ENCODE peak calls at places on chromosomes 4 and X, in seven cellular contexts. R is lower leg skin; M is fibroblast of pulmonary artery; L is aorta; S is CD4-positive, alpha-beta T cell; B is NAMALWA; X is right atrium auricular region. O is an unnamed sample.

GRCh38 chrX:1609311-1609710 is 5.5 kb upstream of the ASMT start:
- DNase-seq in M (no peak), R (no peak), L (peak; percentile 33), X (no peak), S (no peak), B (no peak), O (no peak)

GRCh38 chr4:20676773-20677172 is 23.5 kb upstream of the PACRGL start:
- DNase-seq in S (no peak), R (no peak), X (no peak), B (no peak), M (no peak), L (no peak), O (no peak)

GRCh38 chr4:171583790-171584189 is 229.4 kb upstream of the GALNTL6 start:
- DNase-seq in B (no peak), R (no peak), X (no peak), M (no peak), L (no peak), S (no peak), O (no peak)

GRCh38 chr4:76830612-76831474 is 67.1 kb downstream of the SOWAHB start:
- DNase-seq in M (peak; percentile 85), S (no peak), X (peak; percentile 69), B (no peak), R (no peak), L (no peak), O (no peak)

GRCh38 chr4:1777822-1778641 is 15.1 kb upstream of the FGFR3 start:
- DNase-seq in B (no peak), R (no peak), M (peak; percentile 20), L (no peak), S (no peak), X (no peak), O (no peak)

GRCh38 chr4:100099746-100100145 is 90.5 kb downstream of the DDIT4L start:
- DNase-seq in L (no peak), S (no peak), B (no peak), X (no peak), R (no peak), M (no peak), O (no peak)

GRCh38 chrX:115408736-115409390 is 119.3 kb downstream of the LUZP4 start:
- DNase-seq in R (no peak), X (no peak), B (no peak), S (no peak), M (peak; percentile 42), L (no peak), O (no peak)

GRCh38 chr4:85544751-85545150 is 69.8 kb downstream of the ARHGAP24 start:
- DNase-seq in M (no peak), X (no peak), S (no peak), L (no peak), R (no peak), B (no peak), O (no peak)

GRCh38 chr4:30714408-30715031 is 5.6 kb upstream of the PCDH7 start:
- DNase-seq in M (peak; percentile 77), R (no peak), L (no peak), B (peak; percentile 57), X (no peak), S (no peak), O (no peak)

GRCh38 chrX:154401918-154402621 is 3.9 kb downstream of the RPL10 start:
- DNase-seq in R (no peak), B (peak; percentile 42), M (no peak), X (no peak), L (no peak), S (no peak), O (no peak)

GRCh38 chr4:1748465-1748995 is 27.2 kb downstream of the TACC3 start:
- DNase-seq in L (peak; percentile 71), R (peak; percentile 93), X (no peak), S (peak; percentile 75), B (peak; percentile 91), M (peak; percentile 70), O (no peak)

GRCh38 chr4:10171055-10171454 is 54.5 kb upstream of the WDR1 start:
- DNase-seq in S (no peak), B (no peak), M (no peak), X (no peak), R (no peak), L (no peak), O (no peak)

GRCh38 chrX:14026121-14026520 is 3.6 kb downstream of the GEMIN8 start:
- DNase-seq in L (no peak), B (no peak), S (no peak), M (no peak), R (no peak), X (no peak), O (no peak)

GRCh38 chr4:173012608-173013007 is 156.0 kb upstream of the GALNT7 start:
- DNase-seq in X (no peak), L (no peak), B (no peak), R (no peak), S (no peak), M (no peak), O (no peak)

GRCh38 chr4:14345356-14345775 is 656.9 kb upstream of the CPEB2 start:
- DNase-seq in B (no peak), M (peak; percentile 39), S (no peak), R (no peak), L (no peak), X (no peak), O (no peak)

GRCh38 chr4:15202481-15202880 is 200.2 kb downstream of the CPEB2 start:
- DNase-seq in S (no peak), X (no peak), B (no peak), M (no peak), R (no peak), L (no peak), O (no peak)

GRCh38 chr4:17273047-17273446 is 238.8 kb downstream of the QDPR start:
- DNase-seq in R (no peak), X (no peak), B (no peak), M (no peak), S (no peak), L (no peak), O (no peak)

GRCh38 chr4:88481557-88481956 is 24.6 kb downstream of the HERC5 start:
- DNase-seq in L (no peak), B (no peak), X (no peak), M (no peak), R (no peak), S (no peak), O (no peak)

GRCh38 chr4:162101337-162101736 is 62.5 kb downstream of the FSTL5 start:
- DNase-seq in B (no peak), L (no peak), X (no peak), M (no peak), R (no peak), S (no peak), O (no peak)

GRCh38 chrX:66030505-66031317 is 9.2 kb downstream of the VSIG4 start:
- DNase-seq in X (no peak), B (peak; percentile 45), M (peak; percentile 41), S (no peak), L (no peak), R (no peak), O (no peak)

GRCh38 chr4:157043131-157043530 is 32.8 kb upstream of the GLRB start:
- DNase-seq in L (no peak), B (peak; percentile 17), R (no peak), M (peak; percentile 43), S (no peak), X (no peak), O (no peak)

GRCh38 chrX:50198348-50198747 is 2.5 kb downstream of the AKAP4 start:
- DNase-seq in L (no peak), X (no peak), M (no peak), S (no peak), R (no peak), B (no peak), O (no peak)

GRCh38 chr4:111871802-111872201 is 273.5 kb upstream of the FAM241A start:
- DNase-seq in B (no peak), R (no peak), X (no peak), L (no peak), S (no peak), M (no peak), O (no peak)

GRCh38 chr4:56654238-56654632 is 26.9 kb downstream of the HOPX start:
- DNase-seq in B (no peak), S (no peak), X (no peak), L (no peak), M (peak; percentile 29), R (no peak), O (no peak)

GRCh38 chr4:10611673-10612072 is 72.9 kb downstream of the CLNK start:
- DNase-seq in X (no peak), B (no peak), R (peak; percentile 13), S (no peak), M (peak; percentile 86), L (no peak), O (no peak)

GRCh38 chrX:104118765-104119164 is 6.4 kb downstream of the ZCCHC18 start:
- DNase-seq in B (no peak), S (no peak), M (no peak), R (no peak), X (no peak), L (no peak), O (no peak)

O was measured in esophagus muscularis mucosa.